ENCODE peak calls at places on chromosomes 5 and 9, in eight cellular contexts. P is H9, C is HepG2, E is astrocyte, K is PC-3, M is fibroblast of lung, X is adipocyte, L is endodermal cell. R is an unnamed sample.

GRCh38 chr9:137280478-137281344 is 3.2 kb downstream of the TOR4A start:
- DNase-seq in P (peak; percentile 65), C (no peak), E (no peak), K (no peak), M (no peak), X (no peak), L (peak; percentile 87), R (peak; percentile 71)

GRCh38 chr5:109250533-109251329 is 159.0 kb downstream of the PJA2 start:
- DNase-seq in P (no peak), C (no peak), E (no peak), K (no peak), M (no peak), X (no peak), L (no peak), R (no peak)

GRCh38 chr5:89213584-89213983 is 330.6 kb upstream of the MEF2C start:
- DNase-seq in P (no peak), C (no peak), E (peak; percentile 89), K (no peak), M (peak; percentile 92), X (peak; percentile 90), L (no peak), R (no peak)

GRCh38 chr5:73152411-73153388 is 20.3 kb upstream of the TMEM174 start:
- DNase-seq in P (peak; percentile 46), C (no peak), E (no peak), K (peak; percentile 20), M (no peak), X (no peak), L (peak; percentile 71), R (no peak)

GRCh38 chr5:50564079-50564478 is 102.4 kb upstream of the PARP8 start:
- DNase-seq in P (no peak), C (no peak), E (no peak), K (no peak), M (no peak), X (no peak), L (no peak), R (no peak)

GRCh38 chr5:59506285-59506877 is 387.1 kb downstream of the PDE4D start:
- DNase-seq in P (no peak), C (peak; percentile 6), E (no peak), K (peak; percentile 44), M (peak; percentile 36), X (peak; percentile 73), L (no peak), R (peak; percentile 61)

GRCh38 chr9:127088724-127089615 is 33.5 kb downstream of the ANGPTL2 start:
- DNase-seq in P (no peak), C (no peak), E (no peak), K (no peak), M (no peak), X (no peak), L (no peak), R (no peak)

GRCh38 chr5:52963636-52964035 is 25.5 kb upstream of the ITGA2 start:
- DNase-seq in P (no peak), C (no peak), E (no peak), K (peak; percentile 37), M (no peak), X (no peak), L (no peak), R (no peak)

GRCh38 chr9:134971196-134971595 is 53.5 kb upstream of the FCN1 start:
- DNase-seq in P (no peak), C (no peak), E (no peak), K (no peak), M (no peak), X (no peak), L (no peak), R (no peak)

DNA sequence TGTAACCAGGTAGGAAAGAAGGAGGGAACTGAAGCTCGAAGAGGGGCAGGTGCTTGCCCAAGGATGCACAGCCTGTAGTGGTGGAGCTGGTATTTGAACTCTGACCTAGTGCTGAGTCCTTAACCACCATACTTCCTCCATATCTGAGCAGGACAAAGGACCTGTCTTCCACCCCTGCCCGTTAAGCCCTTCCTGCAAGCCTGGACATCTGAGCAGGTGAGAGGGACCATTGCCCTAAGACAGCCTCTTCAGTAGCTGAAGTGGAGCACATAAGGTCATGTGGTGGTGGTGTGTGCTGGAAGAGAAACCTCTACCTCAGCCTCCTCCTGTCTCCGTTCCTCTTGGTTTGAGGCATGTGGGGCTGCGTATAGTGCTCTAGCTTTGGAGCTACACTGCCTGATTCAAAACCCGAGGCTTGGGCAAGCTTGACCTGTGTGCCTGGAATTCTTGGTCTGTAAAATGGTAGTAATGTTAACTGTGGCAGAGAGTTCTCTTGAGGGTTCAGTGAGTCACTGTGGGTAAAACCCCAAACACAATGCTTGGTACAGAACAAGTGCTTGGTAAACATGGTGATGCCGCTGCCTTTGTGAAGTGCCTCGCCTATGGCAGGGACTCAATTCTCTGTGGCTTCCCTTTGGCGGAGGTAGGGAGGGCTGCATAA is 7.4 kb downstream of the GALNT10 start:
- DNase-seq in P (no peak), C (peak; percentile 44), E (peak; percentile 92), K (peak; percentile 94), M (peak; percentile 95), X (no peak), L (no peak), R (no peak)
- H3K4me1 ChIP-seq in P (peaks cover 10% of the 10 kb centered on the region), C (peaks cover 30% of the 10 kb centered on the region), E (peaks cover 59% of the 10 kb centered on the region), K (peaks cover 66% of the 10 kb centered on the region), M (peaks cover 17% of the 10 kb centered on the region), X (peaks cover 51% of the 10 kb centered on the region), L (peaks cover 49% of the 10 kb centered on the region), R (no peaks in the 10 kb centered on the region)

GRCh38 chr9:100492952-100493351 is 20.0 kb downstream of the TMEFF1 start:
- DNase-seq in P (no peak), C (peak; percentile 18), E (peak; percentile 30), K (peak; percentile 8), M (peak; percentile 50), X (peak; percentile 38), L (no peak), R (no peak)
- H3K9ac ChIP-seq in P (no peak overlapping the region), C (no peak overlapping the region), E (no peak overlapping the region), K (no peak overlapping the region), M (no peak overlapping the region), X (no peak overlapping the region), L (no peak overlapping the region), R (no peak overlapping the region)

GRCh38 chr9:136047775-136048559 is 47.1 kb downstream of the NACC2 start:
- DNase-seq in P (no peak), C (no peak), E (no peak), K (no peak), M (no peak), X (no peak), L (peak; percentile 41), R (no peak)

GRCh38 chr9:136047076-136047774 is 47.9 kb downstream of the NACC2 start:
- DNase-seq in P (no peak), C (no peak), E (no peak), K (no peak), M (no peak), X (no peak), L (peak; percentile 41), R (no peak)

GRCh38 chr9:136045595-136046554 is 49.2 kb downstream of the NACC2 start:
- DNase-seq in P (no peak), C (no peak), E (no peak), K (no peak), M (peak; percentile 30), X (no peak), L (peak; percentile 40), R (no peak)

GRCh38 chr9:136044971-136045594 is 50.0 kb downstream of the NACC2 start:
- DNase-seq in P (no peak), C (no peak), E (no peak), K (no peak), M (no peak), X (no peak), L (peak; percentile 26), R (no peak)

GRCh38 chr9:136046555-136046921 is 48.6 kb downstream of the NACC2 start:
- DNase-seq in P (no peak), C (no peak), E (no peak), K (no peak), M (no peak), X (no peak), L (no peak), R (no peak)
- H3K4me1 ChIP-seq in P (no peaks in the 10 kb centered on the region), C (no peaks in the 10 kb centered on the region), E (peaks cover 14% of the 10 kb centered on the region), K (no peaks in the 10 kb centered on the region), M (no peaks in the 10 kb centered on the region), X (peaks cover 7% of the 10 kb centered on the region), L (no peaks in the 10 kb centered on the region), R (no peaks in the 10 kb centered on the region)

DNA sequence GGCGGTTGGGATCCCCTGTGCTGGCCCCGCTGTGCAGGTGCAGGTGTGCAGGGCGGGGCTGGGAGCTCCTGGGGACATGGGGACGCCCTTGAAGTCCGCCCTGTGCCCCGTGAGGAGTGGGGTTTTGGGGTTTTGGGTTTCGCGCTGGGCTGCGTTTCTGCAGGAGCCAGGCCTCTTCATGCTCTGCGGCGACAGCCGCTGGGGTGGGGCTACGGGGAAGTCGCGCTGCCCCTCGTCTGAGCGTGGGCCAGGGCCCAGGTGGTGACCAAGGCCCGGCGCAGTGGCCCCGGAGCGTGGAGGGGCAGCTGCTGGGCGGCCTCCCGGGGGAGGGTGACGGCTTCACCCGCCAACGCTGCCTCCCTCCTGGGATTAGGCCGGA is 47.8 kb upstream of the IRX4 start:
- DNase-seq in P (no peak), C (no peak), E (no peak), K (no peak), M (no peak), X (no peak), L (no peak), R (no peak)
- H3K9ac ChIP-seq in P (no peak overlapping the region), C (no peak overlapping the region), E (no peak overlapping the region), K (no peak overlapping the region), M (no peak overlapping the region), X (peak overlapping the region; percentile 81), L (no peak overlapping the region), R (no peak overlapping the region)

GRCh38 chr5:38548064-38548759 is 8.2 kb downstream of the LIFR start:
- DNase-seq in P (no peak), C (no peak), E (no peak), K (peak; percentile 22), M (no peak), X (no peak), L (no peak), R (no peak)
- H3K4me1 ChIP-seq in P (peaks cover 3% of the 10 kb centered on the region), C (peaks cover 91% of the 10 kb centered on the region), E (peaks cover 31% of the 10 kb centered on the region), K (peaks cover 34% of the 10 kb centered on the region), M (peaks cover 12% of the 10 kb centered on the region), X (peaks cover 55% of the 10 kb centered on the region), L (peaks cover 20% of the 10 kb centered on the region), R (no peaks in the 10 kb centered on the region)

GRCh38 chr9:114055061-114055460 is 23.0 kb downstream of the AMBP start:
- DNase-seq in P (peak; percentile 25), C (no peak), E (no peak), K (no peak), M (no peak), X (no peak), L (peak; percentile 26), R (no peak)
- H3K9ac ChIP-seq in P (no peak overlapping the region), C (no peak overlapping the region), E (no peak overlapping the region), K (no peak overlapping the region), M (no peak overlapping the region), X (no peak overlapping the region), L (no peak overlapping the region), R (no peak overlapping the region)

GRCh38 chr9:107051392-107051791 is 188.4 kb downstream of the ZNF462 start:
- DNase-seq in P (no peak), C (no peak), E (no peak), K (no peak), M (peak; percentile 5), X (no peak), L (no peak), R (no peak)
- H3K4me1 ChIP-seq in P (peaks cover 14% of the 10 kb centered on the region), C (no peaks in the 10 kb centered on the region), E (no peaks in the 10 kb centered on the region), K (no peaks in the 10 kb centered on the region), M (no peaks in the 10 kb centered on the region), X (peaks cover 9% of the 10 kb centered on the region), L (no peaks in the 10 kb centered on the region), R (no peaks in the 10 kb centered on the region)

GRCh38 chr5:150609843-150610584 is 30.4 kb upstream of the SYNPO start:
- DNase-seq in P (no peak), C (peak; percentile 41), E (no peak), K (no peak), M (no peak), X (no peak), L (no peak), R (no peak)
- H3K9ac ChIP-seq in P (no peak overlapping the region), C (peak overlapping the region; percentile 10), E (no peak overlapping the region), K (no peak overlapping the region), M (no peak overlapping the region), X (no peak overlapping the region), L (no peak overlapping the region), R (no peak overlapping the region)

R was measured in Karpas-422.